ENCODE peak calls at places on chromosome 21, in six cellular contexts. One of them, this sample, is unnamed.

GRCh38 chr21:33611006-33611744 is 22.7 kb upstream of the DONSON start:
- DNase-seq in nephron progenitor cell: no peak
- DNase-seq in cardiac fibroblast: no peak
- DNase-seq in mesothelial cell of epicardium: no peak
- DNase-seq in lower leg skin: no peak
- DNase-seq in OCI-LY7: no peak
- DNase-seq in this sample: no peak

GRCh38 chr21:32386195-32386870 is 6.5 kb downstream of the URB1 start:
- DNase-seq in nephron progenitor cell: no peak
- DNase-seq in cardiac fibroblast: peak
- DNase-seq in mesothelial cell of epicardium: no peak
- DNase-seq in lower leg skin: no peak
- DNase-seq in OCI-LY7: no peak
- DNase-seq in this sample: no peak

GRCh38 chr21:29078884-29079765 is 5.7 kb upstream of the CCT8 start:
- DNase-seq in nephron progenitor cell: no peak
- DNase-seq in cardiac fibroblast: no peak
- DNase-seq in mesothelial cell of epicardium: no peak
- DNase-seq in lower leg skin: no peak
- DNase-seq in OCI-LY7: peak
- DNase-seq in this sample: no peak

GRCh38 chr21:25997788-25998611 is 172.6 kb downstream of the APP start:
- DNase-seq in nephron progenitor cell: no peak
- DNase-seq in cardiac fibroblast: no peak
- DNase-seq in mesothelial cell of epicardium: no peak
- DNase-seq in lower leg skin: no peak
- DNase-seq in OCI-LY7: no peak
- DNase-seq in this sample: no peak

GRCh38 chr21:45748593-45748992 is 105.1 kb downstream of the PCBP3 start:
- DNase-seq in nephron progenitor cell: no peak
- DNase-seq in cardiac fibroblast: no peak
- DNase-seq in mesothelial cell of epicardium: no peak
- DNase-seq in lower leg skin: peak
- DNase-seq in OCI-LY7: no peak
- DNase-seq in this sample: no peak

GRCh38 chr21:33668180-33668579 is 25.9 kb downstream of the ITSN1 start:
- DNase-seq in nephron progenitor cell: no peak
- DNase-seq in cardiac fibroblast: peak
- DNase-seq in mesothelial cell of epicardium: no peak
- DNase-seq in lower leg skin: no peak
- DNase-seq in OCI-LY7: no peak
- DNase-seq in this sample: no peak

GRCh38 chr21:45096216-45096615 is 21.8 kb downstream of the ADARB1 start:
- DNase-seq in nephron progenitor cell: no peak
- DNase-seq in cardiac fibroblast: no peak
- DNase-seq in mesothelial cell of epicardium: no peak
- DNase-seq in lower leg skin: no peak
- DNase-seq in OCI-LY7: no peak
- DNase-seq in this sample: no peak

GRCh38 chr21:33069994-33070811 is at the start of gene OLIG1:
- DNase-seq in nephron progenitor cell: peak
- DNase-seq in cardiac fibroblast: peak
- DNase-seq in mesothelial cell of epicardium: no peak
- DNase-seq in lower leg skin: no peak
- DNase-seq in OCI-LY7: no peak
- DNase-seq in this sample: no peak

GRCh38 chr21:27061783-27062182 is 94.9 kb upstream of the ADAMTS5 start:
- DNase-seq in nephron progenitor cell: no peak
- DNase-seq in cardiac fibroblast: no peak
- DNase-seq in mesothelial cell of epicardium: no peak
- DNase-seq in lower leg skin: no peak
- DNase-seq in OCI-LY7: no peak
- DNase-seq in this sample: no peak

GRCh38 chr21:44049182-44049581 is 37.1 kb downstream of the TRAPPC10 start:
- DNase-seq in nephron progenitor cell: no peak
- DNase-seq in cardiac fibroblast: no peak
- DNase-seq in mesothelial cell of epicardium: no peak
- DNase-seq in lower leg skin: peak
- DNase-seq in OCI-LY7: no peak
- DNase-seq in this sample: no peak

GRCh38 chr21:33988237-33988835 is 72.7 kb upstream of the ATP5PO start:
- DNase-seq in nephron progenitor cell: no peak
- DNase-seq in cardiac fibroblast: no peak
- DNase-seq in mesothelial cell of epicardium: no peak
- DNase-seq in lower leg skin: no peak
- DNase-seq in OCI-LY7: no peak
- DNase-seq in this sample: no peak

GRCh38 chr21:46127239-46128105 is 27.9 kb downstream of the FTCD start:
- DNase-seq in nephron progenitor cell: peak
- DNase-seq in cardiac fibroblast: no peak
- DNase-seq in mesothelial cell of epicardium: peak
- DNase-seq in lower leg skin: peak
- DNase-seq in OCI-LY7: no peak
- DNase-seq in this sample: no peak

GRCh38 chr21:37658994-37659458 is 257.2 kb downstream of the KCNJ6 start:
- DNase-seq in nephron progenitor cell: no peak
- DNase-seq in cardiac fibroblast: peak
- DNase-seq in mesothelial cell of epicardium: no peak
- DNase-seq in lower leg skin: no peak
- DNase-seq in OCI-LY7: no peak
- DNase-seq in this sample: no peak
- TF ChIP-seq CTCF in nephron progenitor cell: no peak
- TF ChIP-seq CTCF in cardiac fibroblast: peak
- TF ChIP-seq CTCF in mesothelial cell of epicardium: no peak
- TF ChIP-seq CTCF in lower leg skin: no peak
- TF ChIP-seq CTCF in OCI-LY7: no peak
- TF ChIP-seq CTCF in this sample: no peak

DNA sequence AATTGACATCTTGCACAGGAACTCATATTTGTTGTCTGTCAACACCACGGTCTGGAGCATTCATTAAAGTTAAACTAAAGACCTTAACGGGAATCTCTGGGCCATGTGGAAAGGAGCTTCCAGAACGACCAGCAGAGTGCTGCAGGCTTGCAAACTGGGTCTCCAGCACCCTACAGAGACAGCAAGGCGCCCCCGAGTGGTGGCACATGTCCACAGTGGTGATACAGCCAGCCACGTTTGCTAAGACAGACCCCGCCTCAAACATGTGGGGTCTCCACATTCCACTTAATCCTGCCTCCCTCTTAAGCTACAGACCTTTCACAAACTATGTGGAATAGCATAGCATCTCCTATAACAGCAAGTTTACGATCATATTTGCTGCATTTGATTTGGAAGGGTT is 96.5 kb upstream of the BACE2 start:
- DNase-seq in nephron progenitor cell: peak
- DNase-seq in cardiac fibroblast: no peak
- DNase-seq in mesothelial cell of epicardium: no peak
- DNase-seq in lower leg skin: no peak
- DNase-seq in OCI-LY7: peak
- DNase-seq in this sample: no peak
- TF ChIP-seq CTCF in nephron progenitor cell: no peak
- TF ChIP-seq CTCF in cardiac fibroblast: no peak
- TF ChIP-seq CTCF in mesothelial cell of epicardium: no peak
- TF ChIP-seq CTCF in lower leg skin: no peak
- TF ChIP-seq CTCF in OCI-LY7: peak
- TF ChIP-seq CTCF in this sample: no peak

DNA sequence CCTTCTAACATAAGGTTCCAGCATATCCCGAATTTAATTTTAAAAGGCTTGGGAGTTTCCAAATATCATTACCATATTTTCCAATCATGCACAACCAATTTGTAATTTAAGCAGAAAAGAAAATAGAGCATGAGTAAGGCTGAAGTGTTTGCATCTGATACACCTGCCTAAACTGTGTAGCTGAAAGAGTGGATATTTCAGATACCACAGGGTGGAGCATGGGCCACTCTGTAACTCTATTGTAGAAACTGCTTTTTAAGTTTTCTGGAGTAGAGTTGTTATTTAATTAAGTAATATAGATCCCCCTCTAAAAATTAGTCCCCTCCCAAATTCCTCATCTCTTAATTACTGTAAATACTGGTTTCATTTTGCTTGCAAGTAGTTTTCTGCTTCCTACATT is 199.8 kb downstream of the USP25 start:
- DNase-seq in nephron progenitor cell: no peak
- DNase-seq in cardiac fibroblast: no peak
- DNase-seq in mesothelial cell of epicardium: no peak
- DNase-seq in lower leg skin: no peak
- DNase-seq in OCI-LY7: no peak
- DNase-seq in this sample: no peak
- TF ChIP-seq CTCF in nephron progenitor cell: no peak
- TF ChIP-seq CTCF in cardiac fibroblast: no peak
- TF ChIP-seq CTCF in mesothelial cell of epicardium: no peak
- TF ChIP-seq CTCF in lower leg skin: no peak
- TF ChIP-seq CTCF in OCI-LY7: no peak
- TF ChIP-seq CTCF in this sample: no peak

GRCh38 chr21:39153373-39153772 is 29.9 kb downstream of the PSMG1 start:
- DNase-seq in nephron progenitor cell: no peak
- DNase-seq in cardiac fibroblast: peak
- DNase-seq in mesothelial cell of epicardium: no peak
- DNase-seq in lower leg skin: no peak
- DNase-seq in OCI-LY7: peak
- DNase-seq in this sample: no peak
- TF ChIP-seq CTCF in nephron progenitor cell: peak
- TF ChIP-seq CTCF in cardiac fibroblast: peak
- TF ChIP-seq CTCF in mesothelial cell of epicardium: peak
- TF ChIP-seq CTCF in lower leg skin: no peak
- TF ChIP-seq CTCF in OCI-LY7: peak
- TF ChIP-seq CTCF in this sample: no peak

DNA sequence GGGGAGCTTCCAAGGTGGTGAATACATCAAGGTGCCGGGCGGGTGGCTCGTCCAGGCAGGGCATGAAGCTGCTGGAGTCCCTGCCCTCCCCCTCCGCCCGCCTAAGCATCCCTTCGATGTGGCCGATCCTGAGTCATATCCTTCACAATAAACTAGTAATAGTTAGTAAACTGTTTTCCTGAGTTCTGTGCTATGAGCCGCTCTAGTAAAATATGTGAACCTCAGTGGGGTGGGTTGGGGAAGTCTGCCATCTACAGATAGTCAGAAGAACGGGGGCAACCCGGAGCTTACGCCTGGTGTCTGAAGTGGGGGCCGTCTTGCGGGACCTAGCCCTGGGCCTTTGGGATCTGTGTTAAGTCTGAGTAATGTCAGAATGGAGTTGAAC is 21.6 kb downstream of the C2CD2 start:
- DNase-seq in nephron progenitor cell: no peak
- DNase-seq in cardiac fibroblast: peak
- DNase-seq in mesothelial cell of epicardium: no peak
- DNase-seq in lower leg skin: no peak
- DNase-seq in OCI-LY7: no peak
- DNase-seq in this sample: no peak
- TF ChIP-seq CTCF in nephron progenitor cell: no peak
- TF ChIP-seq CTCF in cardiac fibroblast: peak
- TF ChIP-seq CTCF in mesothelial cell of epicardium: no peak
- TF ChIP-seq CTCF in lower leg skin: no peak
- TF ChIP-seq CTCF in OCI-LY7: peak
- TF ChIP-seq CTCF in this sample: no peak